ENCODE peak calls at places on chromosomes 7 and 10, in six cellular contexts. I is mesendoderm, B is stomach, H is adipocyte, J is hepatocyte, M is BE2C. N is an unnamed sample.
A peak's percentile ranks its signal among the peaks of the same experiment; 100 is the strongest.

GRCh38 chr10:79393924-79394610 is 46.8 kb downstream of the PPIF start:
- DNase-seq in I (no peak), B (no peak), H (no peak), J (no peak), M (no peak), N (peak; percentile 18)

GRCh38 chr10:36256905-36257304 is 614.8 kb upstream of the FZD8 start:
- DNase-seq in I (no peak), B (no peak), H (peak; percentile 84), J (peak; percentile 13), M (no peak), N (no peak)

GRCh38 chr7:94289071-94289470 is 105.6 kb upstream of the COL1A2 start:
- DNase-seq in I (peak; percentile 94), B (peak; percentile 56), H (peak; percentile 95), J (peak; percentile 89), M (peak; percentile 69), N (peak; percentile 72)

GRCh38 chr7:137762334-137762733 is 84.4 kb downstream of the DGKI start:
- DNase-seq in I (peak; percentile 64), B (no peak), H (no peak), J (no peak), M (no peak), N (no peak)

GRCh38 chr10:62048919-62049636 is 147.6 kb downstream of the ARID5B start:
- DNase-seq in I (peak; percentile 98), B (peak; percentile 74), H (peak; percentile 96), J (peak; percentile 94), M (peak; percentile 83), N (peak; percentile 97)

GRCh38 chr7:43528581-43529354 is 54.1 kb upstream of the STK17A start:
- DNase-seq in I (peak; percentile 30), B (no peak), H (no peak), J (no peak), M (no peak), N (no peak)

GRCh38 chr10:19888061-19888660 is 71.9 kb downstream of the PLXDC2 start:
- DNase-seq in I (no peak), B (no peak), H (no peak), J (no peak), M (no peak), N (no peak)

GRCh38 chr10:99337911-99338310 is 8.8 kb downstream of the CNNM1 start:
- DNase-seq in I (no peak), B (no peak), H (no peak), J (no peak), M (no peak), N (no peak)

GRCh38 chr7:101586078-101586941 is 42.8 kb downstream of the MYL10 start:
- DNase-seq in I (peak; percentile 65), B (peak; percentile 21), H (no peak), J (peak; percentile 80), M (no peak), N (no peak)

GRCh38 chr7:4234886-4235285 is 447.2 kb upstream of the FOXK1 start:
- DNase-seq in I (no peak), B (no peak), H (no peak), J (no peak), M (no peak), N (no peak)

GRCh38 chr10:21832751-21833150 is 170.8 kb downstream of the DNAJC1 start:
- DNase-seq in I (no peak), B (no peak), H (no peak), J (no peak), M (no peak), N (no peak)

GRCh38 chr10:104274762-104275721 is 6.1 kb downstream of the GSTO2 start:
- DNase-seq in I (peak; percentile 78), B (peak; percentile 68), H (peak; percentile 63), J (peak; percentile 61), M (peak; percentile 55), N (no peak)

GRCh38 chr7:104267701-104268368 is 60.0 kb upstream of the ORC5 start:
- DNase-seq in I (peak; percentile 11), B (no peak), H (peak; percentile 44), J (no peak), M (no peak), N (no peak)

GRCh38 chr7:107002804-107003137 is 41.7 kb upstream of the PRKAR2B start:
- DNase-seq in I (no peak), B (no peak), H (no peak), J (no peak), M (no peak), N (no peak)

GRCh38 chr7:151062399-151063211 is 3.2 kb downstream of the SLC4A2 start:
- DNase-seq in I (peak; percentile 99), B (peak; percentile 91), H (peak; percentile 65), J (peak; percentile 95), M (peak; percentile 95), N (peak; percentile 62)

GRCh38 chr10:132400547-132401151 is 3.6 kb downstream of the PWWP2B start:
- DNase-seq in I (no peak), B (no peak), H (no peak), J (no peak), M (no peak), N (no peak)

GRCh38 chr10:95262763-95263518 is 27.9 kb downstream of the PDLIM1 start:
- DNase-seq in I (no peak), B (no peak), H (no peak), J (no peak), M (no peak), N (no peak)
- H3K4me1 ChIP-seq in I (peaks cover 23% of the 10 kb centered on the region), B (peaks cover 39% of the 10 kb centered on the region), H (peaks cover 18% of the 10 kb centered on the region), J (peaks cover 43% of the 10 kb centered on the region), M (no peaks in the 10 kb centered on the region), N (peaks cover 6% of the 10 kb centered on the region)

DNA sequence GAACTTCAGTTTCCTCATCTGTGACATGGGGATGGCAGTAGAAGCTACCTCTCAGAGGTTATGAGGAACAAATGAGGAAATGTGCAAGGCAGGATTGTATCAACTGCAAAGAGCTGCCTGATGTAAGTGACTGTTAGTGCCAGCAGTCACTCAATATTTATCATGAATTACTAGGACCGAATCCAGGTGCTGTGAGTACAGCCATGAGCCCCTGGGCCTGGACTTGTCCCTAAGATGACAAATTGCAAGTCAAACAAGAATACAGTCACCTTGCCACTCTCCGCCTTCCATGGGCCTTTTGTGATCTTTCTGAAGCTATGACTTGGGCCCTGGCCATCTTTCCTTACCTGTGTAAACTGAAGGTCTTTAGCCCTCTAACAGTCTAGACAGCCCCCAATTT is 27.7 kb upstream of the TLX1 start:
- DNase-seq in I (no peak), B (peak; percentile 41), H (no peak), J (no peak), M (no peak), N (no peak)
- H3K36me3 ChIP-seq in I (no peaks in the 10 kb centered on the region), B (no peaks in the 10 kb centered on the region), H (no peaks in the 10 kb centered on the region), J (no peaks in the 10 kb centered on the region), M (no peaks in the 10 kb centered on the region), N (no peaks in the 10 kb centered on the region)

GRCh38 chr7:116799912-116800311 is 62.5 kb upstream of the CAPZA2 start:
- DNase-seq in I (no peak), B (no peak), H (peak; percentile 67), J (no peak), M (no peak), N (no peak)
- H3K4me1 ChIP-seq in I (peaks cover 2% of the 10 kb centered on the region), B (peaks cover 30% of the 10 kb centered on the region), H (peaks cover 28% of the 10 kb centered on the region), J (peaks cover 27% of the 10 kb centered on the region), M (no peaks in the 10 kb centered on the region), N (peaks cover 1% of the 10 kb centered on the region)

DNA sequence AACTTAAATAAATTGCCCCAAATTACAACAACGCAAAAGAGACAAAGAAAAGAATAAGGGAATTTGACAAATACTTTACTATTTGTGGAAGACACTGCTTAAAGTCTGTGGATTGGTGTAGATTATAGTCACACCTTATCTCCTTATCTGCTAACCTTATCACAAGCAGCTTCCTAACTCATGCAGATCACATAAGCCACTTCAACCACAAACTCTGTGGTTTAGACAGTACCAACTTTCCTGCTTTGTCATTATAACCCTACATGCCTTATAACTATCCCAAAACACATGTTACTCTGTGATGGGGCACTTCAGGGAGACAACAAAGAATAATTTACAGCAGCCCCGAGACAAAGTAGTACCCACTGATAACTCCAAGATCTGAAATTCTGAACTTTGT is 41.5 kb upstream of the PPP3CB start:
- DNase-seq in I (peak; percentile 84), B (no peak), H (no peak), J (no peak), M (no peak), N (no peak)
- H3K36me3 ChIP-seq in I (no peaks in the 10 kb centered on the region), B (peaks cover 82% of the 10 kb centered on the region), H (peaks cover 5% of the 10 kb centered on the region), J (no peaks in the 10 kb centered on the region), M (no peaks in the 10 kb centered on the region), N (no peaks in the 10 kb centered on the region)

DNA sequence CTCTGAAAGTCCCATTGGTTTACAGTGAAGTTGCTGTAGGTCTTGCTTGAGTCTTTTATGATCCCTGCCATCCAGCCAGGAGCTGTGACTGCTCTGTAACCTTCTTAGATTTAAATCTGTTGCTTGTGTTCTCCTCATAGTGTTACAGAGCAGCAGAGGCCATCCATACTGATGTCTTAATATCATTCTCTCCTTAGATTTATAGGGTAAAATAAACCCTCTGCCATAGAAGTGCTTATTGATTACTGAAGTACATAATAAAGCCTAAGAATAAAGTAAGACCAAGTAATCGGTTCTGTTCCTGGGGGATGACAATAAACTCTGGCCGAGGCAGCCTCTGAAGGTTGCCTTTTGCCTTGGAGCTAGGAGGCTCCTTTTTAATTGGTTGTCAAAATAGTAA is 711.7 kb upstream of the GALNT17 start:
- DNase-seq in I (no peak), B (no peak), H (no peak), J (no peak), M (no peak), N (no peak)
- H3K4me1 ChIP-seq in I (peaks cover 3% of the 10 kb centered on the region), B (no peaks in the 10 kb centered on the region), H (no peaks in the 10 kb centered on the region), J (peaks cover 4% of the 10 kb centered on the region), M (peaks cover 24% of the 10 kb centered on the region), N (no peaks in the 10 kb centered on the region)

GRCh38 chr10:90893190-90893589 is 21.4 kb downstream of the RPP30 start:
- DNase-seq in I (no peak), B (no peak), H (peak; percentile 38), J (no peak), M (no peak), N (no peak)

GRCh38 chr10:90885176-90885575 is 13.4 kb downstream of the RPP30 start:
- DNase-seq in I (no peak), B (no peak), H (peak; percentile 88), J (no peak), M (no peak), N (no peak)

GRCh38 chr10:90887555-90887954 is 15.8 kb downstream of the RPP30 start:
- DNase-seq in I (no peak), B (peak; percentile 60), H (peak; percentile 21), J (no peak), M (no peak), N (no peak)

GRCh38 chr10:90888387-90888786 is 16.6 kb downstream of the RPP30 start:
- DNase-seq in I (no peak), B (peak; percentile 32), H (no peak), J (no peak), M (no peak), N (no peak)

GRCh38 chr10:90890347-90890746 is 18.6 kb downstream of the RPP30 start:
- DNase-seq in I (no peak), B (no peak), H (no peak), J (no peak), M (no peak), N (no peak)
- H3K36me3 ChIP-seq in I (peaks cover 7% of the 10 kb centered on the region), B (peaks cover 92% of the 10 kb centered on the region), H (peaks cover 66% of the 10 kb centered on the region), J (no peaks in the 10 kb centered on the region), M (peaks cover 73% of the 10 kb centered on the region), N (no peaks in the 10 kb centered on the region)

DNA sequence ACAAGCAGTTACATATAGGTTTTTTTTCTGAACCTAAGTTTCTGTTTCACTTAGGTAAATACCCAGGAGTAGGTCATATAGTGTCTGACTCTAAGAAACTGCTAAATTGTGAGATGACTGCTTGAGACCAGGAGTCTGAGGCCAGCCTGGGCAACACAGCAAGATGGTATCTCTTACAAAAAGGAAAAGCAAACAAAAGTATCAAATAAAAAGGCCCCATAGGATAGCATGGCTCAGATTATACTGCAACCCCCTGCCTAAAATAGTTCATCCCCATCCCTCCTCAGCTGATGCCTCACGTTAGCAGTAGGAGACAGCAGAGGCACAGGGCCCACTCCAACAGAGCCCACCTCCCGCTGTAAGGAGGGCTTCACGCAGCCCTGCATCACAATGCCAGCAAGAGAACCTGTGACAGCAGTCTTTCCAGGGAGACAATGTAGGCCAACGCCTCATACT is 90.3 kb downstream of the SRPK2 start:
- DNase-seq in I (no peak), B (no peak), H (no peak), J (no peak), M (no peak), N (no peak)
- H3K4me1 ChIP-seq in I (no peaks in the 10 kb centered on the region), B (peaks cover 19% of the 10 kb centered on the region), H (peaks cover under 1% of the 10 kb centered on the region), J (no peaks in the 10 kb centered on the region), M (no peaks in the 10 kb centered on the region), N (no peaks in the 10 kb centered on the region)